ENCODE peak calls at places on chromosome 20, in seven cellular contexts. Y is IMR-90, E is neuronal stem cell, A is mesenchymal stem cell, Q is H9, Z is trophoblast cell, F is H1. T is an unnamed sample.

GRCh38 chr20:57748601-57749130 is 38.9 kb upstream of the PMEPA1 start:
- DNase-seq in F (no peak), Q (no peak), A (peak), E (peak), Z (peak), Y (peak), T (peak)

GRCh38 chr20:8385247-8385646 is 253.2 kb downstream of the PLCB1 start:
- DNase-seq in F (no peak), Z (no peak), Q (peak), A (peak), E (no peak), Y (peak), T (peak)

GRCh38 chr20:51750037-51750769 is 18.0 kb downstream of the ATP9A start:
- DNase-seq in E (no peak), Q (no peak), A (peak), Y (peak), Z (peak), F (no peak), T (peak)

GRCh38 chr20:9293145-9293544 is 221.2 kb upstream of the LAMP5 start:
- DNase-seq in A (no peak), E (no peak), Z (no peak), Q (no peak), Y (no peak), F (no peak), T (no peak)

GRCh38 chr20:14335122-14335521 is 2.3 kb downstream of the FLRT3 start:
- DNase-seq in A (no peak), Q (no peak), Z (no peak), F (no peak), E (no peak), Y (no peak), T (no peak)

GRCh38 chr20:51402201-51402600 is 140.3 kb downstream of the NFATC2 start:
- DNase-seq in Z (no peak), F (no peak), E (no peak), Q (no peak), A (peak), Y (peak), T (no peak)

GRCh38 chr20:58634121-58634817 is 16.8 kb upstream of the STX16 start:
- DNase-seq in Z (no peak), Y (peak), Q (no peak), A (peak), F (no peak), E (no peak), T (no peak)

GRCh38 chr20:20174089-20174835 is 121.9 kb downstream of the CFAP61 start:
- DNase-seq in A (no peak), Y (no peak), E (no peak), Q (no peak), Z (no peak), F (no peak), T (peak)

GRCh38 chr20:31860431-31861345 is 9.6 kb downstream of the DUSP15 start:
- DNase-seq in Z (peak), Q (peak), Y (no peak), A (no peak), E (peak), F (no peak), T (peak)

GRCh38 chr20:62728028-62728780 is 19.6 kb downstream of the NTSR1 start:
- DNase-seq in Q (no peak), F (no peak), A (no peak), Y (no peak), Z (peak), E (no peak), T (no peak)

GRCh38 chr20:45378191-45378590 is at the start of gene TP53TG5:
- DNase-seq in E (no peak), Y (no peak), Q (no peak), A (no peak), Z (no peak), F (no peak), T (peak)

GRCh38 chr20:19757487-19757972 is 528 bp upstream of the RIN2 start:
- DNase-seq in Z (peak), F (no peak), Y (peak), A (peak), E (peak), Q (peak), T (peak)

GRCh38 chr20:63626424-63627128 is at the start of gene GMEB2:
- DNase-seq in A (no peak), Q (peak), Y (no peak), E (no peak), Z (peak), F (no peak), T (no peak)

GRCh38 chr20:46559685-46560440 is 9.4 kb upstream of the OCSTAMP start:
- DNase-seq in E (no peak), A (no peak), Z (no peak), F (no peak), Y (no peak), Q (no peak), T (peak)

GRCh38 chr20:9610665-9611064 is 96.3 kb downstream of the LAMP5 start:
- DNase-seq in Y (no peak), F (no peak), E (no peak), Q (no peak), A (no peak), Z (no peak), T (no peak)

GRCh38 chr20:43430265-43430664 is 27.4 kb upstream of the SRSF6 start:
- DNase-seq in Y (no peak), A (no peak), Z (no peak), F (no peak), E (no peak), Q (peak), T (peak)

GRCh38 chr20:43724383-43724782 is 2.4 kb downstream of the GTSF1L start:
- DNase-seq in Q (no peak), F (no peak), Z (no peak), E (no peak), Y (no peak), A (no peak), T (no peak)

GRCh38 chr20:63738687-63739128 is 868 bp upstream of the SLC2A4RG start:
- DNase-seq in Z (peak), A (peak), Y (no peak), E (peak), F (no peak), Q (peak), T (peak)

GRCh38 chr20:37803476-37804307 is 99.2 kb upstream of the VSTM2L start:
- DNase-seq in Y (no peak), A (no peak), Q (no peak), Z (no peak), F (no peak), E (no peak), T (peak)
- H3K9ac ChIP-seq in Y (no peak), A (no peak), Q (no peak), Z (no peak), F (no peak), E (no peak), T (no peak)

GRCh38 chr20:53438368-53438767 is 155.3 kb downstream of the ZNF217 start:
- DNase-seq in A (no peak), Y (no peak), Q (no peak), Z (no peak), E (no peak), F (no peak), T (no peak)
- H4K8ac ChIP-seq in A (no peak), Y (no peak), Q (no peak), Z (no peak), E (no peak), F (no peak), T (no peak)

GRCh38 chr20:39110819-39111136 is 148.6 kb downstream of the DHX35 start:
- DNase-seq in Z (no peak), Y (no peak), E (no peak), A (no peak), Q (no peak), F (no peak), T (no peak)

GRCh38 chr20:39108746-39109145 is 146.6 kb downstream of the DHX35 start:
- DNase-seq in E (no peak), Z (peak), F (no peak), A (no peak), Y (peak), Q (no peak), T (peak)

GRCh38 chr20:39109933-39110818 is 148.0 kb downstream of the DHX35 start:
- DNase-seq in E (no peak), Y (no peak), F (no peak), Q (peak), A (no peak), Z (no peak), T (peak)

GRCh38 chr20:39111359-39112195 is 149.4 kb downstream of the DHX35 start:
- DNase-seq in F (no peak), A (no peak), Z (no peak), E (no peak), Y (no peak), Q (no peak), T (no peak)

GRCh38 chr20:39112196-39112743 is 150.1 kb downstream of the DHX35 start:
- DNase-seq in E (peak), Q (peak), A (peak), Z (peak), F (peak), Y (peak), T (peak)
- H3K9ac ChIP-seq in E (no peak), Q (no peak), A (peak), Z (no peak), F (no peak), Y (no peak), T (no peak)

GRCh38 chr20:1423625-1424106 is 30.8 kb upstream of the FKBP1A start:
- DNase-seq in F (peak), A (peak), Y (peak), Z (peak), E (peak), Q (peak), T (peak)
- H4K8ac ChIP-seq in F (peak), A (no peak), Y (no peak), Z (peak), E (no peak), Q (no peak), T (no peak)

T was measured in mesendoderm.